ENCODE peak calls at places on chromosomes 2 and 18, in ten cellular contexts. F is heart right ventricle; Q is GM23338; N is esophagus squamous epithelium; Y is body of pancreas; L is tibial nerve; U is HepG2; V is AG04450; I is gastrocnemius medialis; H is effector memory CD4-positive, alpha-beta T cell. K is an unnamed sample. For H3K27me3, the result is how much of the 10 kb centered on the place peaks cover.

GRCh38 chr2:78865663-78866062 is 159.8 kb upstream of the REG3G start:
- DNase-seq in L (no peak), Y (no peak), V (no peak), Q (no peak), I (no peak), H (no peak), U (no peak), F (no peak), N (no peak), K (no peak)

GRCh38 chr18:23529597-23529996 is 26.3 kb downstream of the RMC1 start:
- DNase-seq in I (no peak), H (no peak), V (no peak), Q (no peak), F (no peak), Y (no peak), N (no peak), U (no peak), L (no peak), K (no peak)

GRCh38 chr2:112933261-112933660 is 22.3 kb downstream of the IL37 start:
- DNase-seq in Q (no peak), I (no peak), F (no peak), H (no peak), Y (no peak), N (no peak), U (no peak), V (no peak), L (no peak), K (no peak)

GRCh38 chr2:75309596-75310290 is 110.4 kb upstream of the TACR1 start:
- DNase-seq in L (no peak), Q (no peak), U (no peak), V (no peak), N (no peak), H (no peak), Y (no peak), I (no peak), F (no peak), K (no peak)

GRCh38 chr2:171178993-171179392 is 18.3 kb upstream of the TLK1 start:
- DNase-seq in V (no peak), Y (no peak), L (no peak), I (no peak), N (no peak), U (no peak), H (no peak), F (no peak), Q (no peak), K (no peak)

GRCh38 chr2:15990151-15991101 is 50.1 kb downstream of the MYCN start:
- DNase-seq in Q (no peak), I (no peak), H (no peak), V (no peak), U (no peak), Y (no peak), F (no peak), N (no peak), L (no peak), K (no peak)

GRCh38 chr2:219398721-219399333 is 11.1 kb upstream of the DNPEP start:
- DNase-seq in H (no peak), Y (peak), Q (no peak), I (peak), U (peak), F (no peak), N (no peak), L (no peak), V (no peak), K (no peak)

GRCh38 chr2:3610415-3610814 is 15.5 kb downstream of the COLEC11 start:
- DNase-seq in H (no peak), L (no peak), I (no peak), U (no peak), Q (no peak), V (no peak), Y (no peak), F (no peak), N (no peak), K (no peak)

GRCh38 chr2:161416294-161416632 is at the start of gene TBR1:
- DNase-seq in Q (peak), N (no peak), Y (no peak), F (no peak), H (no peak), I (no peak), L (no peak), V (no peak), U (no peak), K (no peak)

GRCh38 chr18:79572848-79573451 is 106.7 kb upstream of the CTDP1 start:
- DNase-seq in Y (no peak), N (no peak), F (no peak), I (no peak), L (no peak), V (no peak), H (no peak), Q (no peak), U (no peak), K (no peak)

GRCh38 chr2:237354930-237355329 is 59.0 kb downstream of the COL6A3 start:
- DNase-seq in H (no peak), I (no peak), V (no peak), Q (no peak), Y (no peak), N (no peak), F (peak), U (no peak), L (no peak), K (no peak)

GRCh38 chr2:216118474-216118873 is 9.3 kb downstream of the XRCC5 start:
- DNase-seq in F (no peak), H (no peak), Y (no peak), V (no peak), I (no peak), Q (no peak), N (no peak), L (no peak), U (no peak), K (no peak)

GRCh38 chr2:38106420-38107182 is 30.6 kb upstream of the CYP1B1 start:
- DNase-seq in F (no peak), U (no peak), Y (no peak), H (no peak), L (no peak), Q (peak), I (no peak), V (no peak), N (no peak), K (no peak)

GRCh38 chr2:232668805-232669444 is 28.2 kb upstream of the GIGYF2 start:
- DNase-seq in H (no peak), N (no peak), U (peak), L (peak), F (peak), I (no peak), V (no peak), Q (peak), Y (peak), K (no peak)

GRCh38 chr2:232662486-232663260 is 29.3 kb downstream of the EFHD1 start:
- DNase-seq in I (no peak), Q (no peak), U (no peak), V (no peak), F (no peak), H (no peak), Y (no peak), N (no peak), L (no peak), K (no peak)

GRCh38 chr2:232667989-232668583 is 29.0 kb upstream of the GIGYF2 start:
- DNase-seq in H (no peak), U (no peak), L (no peak), Q (no peak), Y (no peak), V (no peak), F (peak), I (no peak), N (no peak), K (no peak)

GRCh38 chr2:232666051-232666805 is 30.9 kb upstream of the GIGYF2 start:
- DNase-seq in N (no peak), F (no peak), U (no peak), Y (no peak), I (no peak), Q (no peak), V (no peak), L (no peak), H (no peak), K (no peak)
- H3K27me3 ChIP-seq in N (under half), F (under half), U (under half), Y (under half), I (under half), Q (under half), V (under half), L (under half), H (under half), K (under half)

GRCh38 chr2:108490506-108491122 is 41.6 kb downstream of the GCC2 start:
- DNase-seq in N (no peak), V (no peak), U (no peak), Y (no peak), Q (no peak), I (no peak), L (no peak), F (no peak), H (no peak), K (no peak)
- H3K27me3 ChIP-seq in N (under half), V (under half), U (under half), Y (under half), Q (under half), I (under half), L (under half), F (under half), H (under half), K (under half)

GRCh38 chr2:199464614-199465352 is 7.0 kb upstream of the SATB2 start:
- DNase-seq in Q (no peak), I (no peak), L (no peak), N (no peak), V (no peak), U (no peak), Y (no peak), H (no peak), F (no peak), K (no peak)
- H3K27me3 ChIP-seq in Q (half or more), I (half or more), L (half or more), N (half or more), V (half or more), U (half or more), Y (under half), H (half or more), F (half or more), K (under half)

GRCh38 chr18:10149768-10150556 is 236.1 kb downstream of the VAPA start:
- DNase-seq in I (no peak), Q (no peak), H (no peak), Y (no peak), N (no peak), U (no peak), L (no peak), V (no peak), F (no peak), K (no peak)
- H3K27me3 ChIP-seq in I (under half), Q (under half), H (under half), Y (under half), N (under half), U (under half), L (under half), V (under half), F (under half), K (under half)

GRCh38 chr2:236165491-236166156 is 2.6 kb downstream of the GBX2 start:
- DNase-seq in L (no peak), F (no peak), Q (no peak), U (no peak), H (no peak), N (no peak), Y (no peak), V (no peak), I (no peak), K (no peak)
- H3K27me3 ChIP-seq in L (half or more), F (half or more), Q (half or more), U (half or more), H (under half), N (half or more), Y (under half), V (half or more), I (half or more), K (under half)

GRCh38 chr2:232419245-232420072 is 12.8 kb downstream of the ALPG start:
- DNase-seq in L (no peak), F (no peak), H (no peak), V (no peak), U (no peak), I (no peak), Q (peak), N (no peak), Y (no peak), K (no peak)
- H3K27me3 ChIP-seq in L (half or more), F (half or more), H (under half), V (half or more), U (half or more), I (under half), Q (under half), N (half or more), Y (under half), K (under half)

DNA sequence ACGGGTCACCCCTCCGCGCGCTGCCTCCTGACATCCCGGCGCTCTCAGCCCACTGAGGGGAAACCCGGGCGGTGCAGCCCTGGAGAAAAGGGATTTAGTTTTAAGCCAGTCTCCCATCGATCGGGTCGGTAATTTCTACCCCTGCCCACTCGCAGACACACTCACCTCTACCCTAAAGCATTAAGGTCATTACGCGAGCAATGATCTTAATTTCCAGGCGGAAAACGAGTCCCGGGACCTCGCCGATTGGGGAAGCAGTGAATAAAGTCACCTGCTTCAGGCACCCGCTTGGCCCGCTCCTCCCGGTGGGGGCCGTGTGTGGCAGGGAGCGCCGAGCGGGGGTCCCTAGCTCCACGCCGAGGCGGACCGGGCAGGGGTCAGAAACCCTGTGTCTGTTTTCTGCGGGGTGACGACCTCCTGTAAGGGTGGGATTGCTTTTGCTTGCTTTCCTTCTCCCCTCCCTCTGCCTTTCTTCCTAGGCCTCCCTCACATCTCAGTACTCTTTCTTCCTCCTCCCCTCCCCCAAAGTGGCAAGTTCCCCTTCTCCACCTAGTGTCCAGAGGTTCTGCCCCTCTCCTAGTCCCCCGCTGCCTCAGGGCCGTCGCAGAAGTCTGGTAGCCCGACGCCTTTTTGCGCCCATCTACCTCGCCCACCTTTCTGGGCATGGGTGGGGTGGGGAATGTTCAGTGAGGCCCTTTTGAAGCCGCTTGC is 142.6 kb downstream of the MEIS1 start:
- DNase-seq in H (no peak), F (no peak), V (no peak), Y (peak), N (no peak), Q (peak), U (no peak), L (no peak), I (no peak), K (no peak)
- H3K27me3 ChIP-seq in H (under half), F (half or more), V (under half), Y (under half), N (half or more), Q (half or more), U (half or more), L (half or more), I (half or more), K (under half)

GRCh38 chr2:241063093-241063551 is 39.0 kb downstream of the MTERF4 start:
- DNase-seq in N (no peak), Q (no peak), L (no peak), I (no peak), F (no peak), U (no peak), V (no peak), H (no peak), Y (no peak), K (peak)

GRCh38 chr2:241064008-241064801 is 37.9 kb downstream of the MTERF4 start:
- DNase-seq in F (no peak), I (no peak), U (no peak), L (no peak), V (no peak), N (no peak), Y (peak), H (no peak), Q (peak), K (peak)

GRCh38 chr2:241063587-241063986 is 38.5 kb downstream of the MTERF4 start:
- DNase-seq in Y (peak), L (no peak), V (no peak), N (no peak), U (no peak), H (no peak), Q (peak), I (no peak), F (no peak), K (peak)

GRCh38 chr2:241062342-241063092 is 39.6 kb downstream of the MTERF4 start:
- DNase-seq in L (no peak), Q (no peak), N (no peak), F (no peak), I (no peak), V (no peak), Y (no peak), U (no peak), H (no peak), K (peak)

DNA sequence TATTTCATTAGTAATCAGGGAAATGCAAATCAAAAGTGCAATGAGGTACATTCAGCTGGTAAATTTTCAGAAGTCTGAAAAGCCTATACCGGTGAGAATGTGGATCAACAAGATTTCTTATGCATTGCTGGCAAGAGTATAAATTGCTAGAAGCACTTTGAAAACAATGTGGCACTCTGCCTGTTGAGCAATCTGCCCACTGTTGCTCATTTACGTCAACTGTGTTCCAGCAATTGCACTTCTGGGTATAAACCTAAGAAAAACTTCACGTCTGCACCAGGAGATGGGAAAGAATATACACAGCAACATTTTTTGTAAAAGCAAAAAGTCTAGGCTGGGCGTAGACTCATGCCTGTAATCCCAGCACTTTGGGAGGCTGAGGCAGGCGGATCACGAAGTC is 40.8 kb downstream of the MTERF4 start:
- DNase-seq in L (peak), Y (no peak), V (no peak), N (no peak), I (no peak), F (no peak), Q (no peak), H (no peak), U (no peak), K (peak)
- H3K27me3 ChIP-seq in L (under half), Y (under half), V (under half), N (under half), I (under half), F (under half), Q (under half), H (under half), U (under half), K (under half)

K was measured in lung.